ENCODE peak calls at places on chromosomes 12 and 14, in seven cellular contexts. One of them, this sample, is unnamed.

GRCh38 chr14:97056086-97056485 is 258.9 kb downstream of the VRK1 start:
- DNase-seq in left lung: no peak
- DNase-seq in naive thymus-derived CD4-positive, alpha-beta T cell: no peak
- DNase-seq in upper lobe of right lung: no peak
- DNase-seq in hepatocyte: no peak
- DNase-seq in psoas muscle: no peak
- DNase-seq in coronary artery: no peak
- DNase-seq in this sample: no peak

GRCh38 chr12:67919406-67919805 is 69.8 kb upstream of the IFNG-AS1 start:
- DNase-seq in left lung: no peak
- DNase-seq in naive thymus-derived CD4-positive, alpha-beta T cell: no peak
- DNase-seq in upper lobe of right lung: no peak
- DNase-seq in hepatocyte: no peak
- DNase-seq in psoas muscle: no peak
- DNase-seq in coronary artery: no peak
- DNase-seq in this sample: no peak

GRCh38 chr12:3604750-3605638 is 114.0 kb downstream of the PRMT8 start:
- DNase-seq in left lung: no peak
- DNase-seq in naive thymus-derived CD4-positive, alpha-beta T cell: no peak
- DNase-seq in upper lobe of right lung: peak
- DNase-seq in hepatocyte: no peak
- DNase-seq in psoas muscle: peak
- DNase-seq in coronary artery: no peak
- DNase-seq in this sample: peak

GRCh38 chr14:75566321-75566720 is 12.1 kb upstream of the FLVCR2 start:
- DNase-seq in left lung: no peak
- DNase-seq in naive thymus-derived CD4-positive, alpha-beta T cell: no peak
- DNase-seq in upper lobe of right lung: no peak
- DNase-seq in hepatocyte: peak
- DNase-seq in psoas muscle: no peak
- DNase-seq in coronary artery: no peak
- DNase-seq in this sample: no peak

GRCh38 chr12:57008113-57008687 is 1.9 kb upstream of the ZBTB39 start:
- DNase-seq in left lung: no peak
- DNase-seq in naive thymus-derived CD4-positive, alpha-beta T cell: no peak
- DNase-seq in upper lobe of right lung: no peak
- DNase-seq in hepatocyte: peak
- DNase-seq in psoas muscle: no peak
- DNase-seq in coronary artery: no peak
- DNase-seq in this sample: no peak

GRCh38 chr12:109535863-109536250 is 37.4 kb downstream of the MMAB start:
- DNase-seq in left lung: no peak
- DNase-seq in naive thymus-derived CD4-positive, alpha-beta T cell: no peak
- DNase-seq in upper lobe of right lung: no peak
- DNase-seq in hepatocyte: no peak
- DNase-seq in psoas muscle: no peak
- DNase-seq in coronary artery: no peak
- DNase-seq in this sample: no peak

GRCh38 chr14:62436256-62436655 is 609.0 kb downstream of the KCNH5 start:
- DNase-seq in left lung: no peak
- DNase-seq in naive thymus-derived CD4-positive, alpha-beta T cell: no peak
- DNase-seq in upper lobe of right lung: no peak
- DNase-seq in hepatocyte: peak
- DNase-seq in psoas muscle: no peak
- DNase-seq in coronary artery: no peak
- DNase-seq in this sample: no peak

GRCh38 chr12:15707516-15708199 is 81.5 kb downstream of the EPS8 start:
- DNase-seq in left lung: no peak
- DNase-seq in naive thymus-derived CD4-positive, alpha-beta T cell: no peak
- DNase-seq in upper lobe of right lung: no peak
- DNase-seq in hepatocyte: no peak
- DNase-seq in psoas muscle: no peak
- DNase-seq in coronary artery: no peak
- DNase-seq in this sample: no peak

GRCh38 chr12:128513831-128514230 is 246.9 kb downstream of the TMEM132C start:
- DNase-seq in left lung: no peak
- DNase-seq in naive thymus-derived CD4-positive, alpha-beta T cell: no peak
- DNase-seq in upper lobe of right lung: no peak
- DNase-seq in hepatocyte: no peak
- DNase-seq in psoas muscle: no peak
- DNase-seq in coronary artery: no peak
- DNase-seq in this sample: no peak

GRCh38 chr14:99671230-99672224 is 12.6 kb upstream of the CYP46A1 start:
- DNase-seq in left lung: no peak
- DNase-seq in naive thymus-derived CD4-positive, alpha-beta T cell: no peak
- DNase-seq in upper lobe of right lung: peak
- DNase-seq in hepatocyte: peak
- DNase-seq in psoas muscle: no peak
- DNase-seq in coronary artery: no peak
- DNase-seq in this sample: peak

GRCh38 chr12:116601524-116601923 is 42.3 kb downstream of the MAP1LC3B2 start:
- DNase-seq in left lung: no peak
- DNase-seq in naive thymus-derived CD4-positive, alpha-beta T cell: no peak
- DNase-seq in upper lobe of right lung: no peak
- DNase-seq in hepatocyte: no peak
- DNase-seq in psoas muscle: no peak
- DNase-seq in coronary artery: no peak
- DNase-seq in this sample: peak

GRCh38 chr14:79842270-79842669 is 369.0 kb downstream of the DIO2 start:
- DNase-seq in left lung: no peak
- DNase-seq in naive thymus-derived CD4-positive, alpha-beta T cell: no peak
- DNase-seq in upper lobe of right lung: no peak
- DNase-seq in hepatocyte: peak
- DNase-seq in psoas muscle: peak
- DNase-seq in coronary artery: peak
- DNase-seq in this sample: no peak

GRCh38 chr14:90513151-90514014 is 116.6 kb downstream of the CALM1 start:
- DNase-seq in left lung: peak
- DNase-seq in naive thymus-derived CD4-positive, alpha-beta T cell: no peak
- DNase-seq in upper lobe of right lung: peak
- DNase-seq in hepatocyte: peak
- DNase-seq in psoas muscle: no peak
- DNase-seq in coronary artery: no peak
- DNase-seq in this sample: peak

GRCh38 chr12:49975370-49975761 is 2.6 kb downstream of the AQP6 start:
- DNase-seq in left lung: no peak
- DNase-seq in naive thymus-derived CD4-positive, alpha-beta T cell: no peak
- DNase-seq in upper lobe of right lung: peak
- DNase-seq in hepatocyte: no peak
- DNase-seq in psoas muscle: no peak
- DNase-seq in coronary artery: no peak
- DNase-seq in this sample: peak

GRCh38 chr14:28759056-28759657 is 7.4 kb upstream of the FOXG1 start:
- DNase-seq in left lung: peak
- DNase-seq in naive thymus-derived CD4-positive, alpha-beta T cell: no peak
- DNase-seq in upper lobe of right lung: no peak
- DNase-seq in hepatocyte: no peak
- DNase-seq in psoas muscle: no peak
- DNase-seq in coronary artery: no peak
- DNase-seq in this sample: peak

DNA sequence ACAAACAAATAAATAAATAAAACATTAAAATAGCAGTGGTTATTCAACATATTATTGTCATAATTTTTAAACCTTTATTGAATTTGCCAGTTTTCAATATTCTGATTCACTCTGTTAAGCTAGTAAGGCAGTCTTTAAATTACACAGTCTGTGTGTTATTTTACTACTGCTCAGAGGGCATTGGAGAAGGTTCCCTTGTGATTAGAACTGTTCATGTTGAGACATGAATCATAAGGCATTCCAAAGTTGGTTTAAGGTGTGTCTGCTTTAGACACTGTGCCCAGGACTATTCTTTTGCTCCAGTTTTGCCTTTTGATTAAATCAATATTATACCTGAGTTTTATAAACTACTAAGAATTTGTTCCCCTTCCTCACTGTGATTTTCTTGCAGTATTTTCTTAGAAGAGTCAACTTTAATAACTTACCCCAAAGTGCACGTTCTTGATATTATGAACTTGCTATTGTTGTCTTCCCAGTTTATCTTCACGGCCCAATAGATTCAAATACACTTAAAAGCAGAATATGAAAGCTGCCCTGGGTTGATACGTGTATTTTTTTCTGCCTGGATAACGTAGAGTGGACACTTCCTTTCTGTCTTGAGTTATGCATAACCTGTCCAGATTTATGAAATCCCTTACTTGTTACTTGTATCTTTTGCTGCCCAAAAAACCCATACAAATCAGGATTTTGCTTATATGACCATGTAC is 105.3 kb upstream of the BCAT1 start:
- DNase-seq in left lung: no peak
- DNase-seq in naive thymus-derived CD4-positive, alpha-beta T cell: no peak
- DNase-seq in upper lobe of right lung: no peak
- DNase-seq in hepatocyte: no peak
- DNase-seq in psoas muscle: no peak
- DNase-seq in coronary artery: no peak
- DNase-seq in this sample: no peak
- H3K4me3 ChIP-seq in left lung: peak
- H3K4me3 ChIP-seq in naive thymus-derived CD4-positive, alpha-beta T cell: peak
- H3K4me3 ChIP-seq in upper lobe of right lung: peak
- H3K4me3 ChIP-seq in hepatocyte: no peak
- H3K4me3 ChIP-seq in psoas muscle: peak
- H3K4me3 ChIP-seq in coronary artery: peak
- H3K4me3 ChIP-seq in this sample: no peak

DNA sequence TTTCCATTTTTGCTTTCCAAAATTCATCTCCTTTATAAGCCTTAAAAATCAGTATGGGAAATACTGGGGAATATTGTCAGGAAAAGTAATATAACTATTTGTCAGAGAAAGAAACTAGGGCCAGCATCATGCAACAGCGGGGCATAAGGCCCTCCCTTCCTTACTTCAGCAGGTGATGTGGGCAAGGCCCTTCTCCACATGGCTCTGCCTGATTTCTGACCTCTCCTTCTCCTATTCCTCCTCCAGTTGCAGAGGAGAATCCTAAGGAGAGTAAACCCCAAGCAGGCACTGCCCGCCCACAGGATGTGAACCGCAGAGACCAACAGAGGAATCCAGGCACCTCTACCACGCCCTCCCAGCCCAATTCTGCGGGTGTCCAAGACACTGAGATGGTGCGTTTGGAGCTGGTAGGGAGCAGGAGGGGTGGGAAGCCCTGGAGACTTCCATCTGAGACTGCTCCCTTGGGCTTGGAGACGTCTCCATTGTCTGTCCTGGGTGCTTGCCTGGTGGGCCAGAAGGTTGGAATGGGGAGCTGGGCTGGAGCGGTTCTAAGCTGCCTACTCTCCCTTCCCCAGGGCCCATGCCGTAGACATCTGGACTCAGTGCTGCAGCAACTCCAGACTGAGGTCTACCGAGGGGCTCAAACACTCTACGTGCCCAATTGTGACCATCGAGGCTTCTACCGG is 2.7 kb upstream of the SOAT2 start:
- DNase-seq in left lung: no peak
- DNase-seq in naive thymus-derived CD4-positive, alpha-beta T cell: no peak
- DNase-seq in upper lobe of right lung: no peak
- DNase-seq in hepatocyte: no peak
- DNase-seq in psoas muscle: no peak
- DNase-seq in coronary artery: peak
- DNase-seq in this sample: peak
- H3K27ac ChIP-seq in left lung: no peak
- H3K27ac ChIP-seq in naive thymus-derived CD4-positive, alpha-beta T cell: no peak
- H3K27ac ChIP-seq in upper lobe of right lung: no peak
- H3K27ac ChIP-seq in hepatocyte: no peak
- H3K27ac ChIP-seq in psoas muscle: no peak
- H3K27ac ChIP-seq in coronary artery: no peak
- H3K27ac ChIP-seq in this sample: no peak

GRCh38 chr14:96037891-96038557 is 1.1 kb upstream of the C14orf132 start:
- DNase-seq in left lung: no peak
- DNase-seq in naive thymus-derived CD4-positive, alpha-beta T cell: no peak
- DNase-seq in upper lobe of right lung: peak
- DNase-seq in hepatocyte: no peak
- DNase-seq in psoas muscle: peak
- DNase-seq in coronary artery: peak
- DNase-seq in this sample: peak
- H3K4me3 ChIP-seq in left lung: no peak
- H3K4me3 ChIP-seq in naive thymus-derived CD4-positive, alpha-beta T cell: no peak
- H3K4me3 ChIP-seq in upper lobe of right lung: no peak
- H3K4me3 ChIP-seq in hepatocyte: no peak
- H3K4me3 ChIP-seq in psoas muscle: no peak
- H3K4me3 ChIP-seq in coronary artery: peak
- H3K4me3 ChIP-seq in this sample: no peak

DNA sequence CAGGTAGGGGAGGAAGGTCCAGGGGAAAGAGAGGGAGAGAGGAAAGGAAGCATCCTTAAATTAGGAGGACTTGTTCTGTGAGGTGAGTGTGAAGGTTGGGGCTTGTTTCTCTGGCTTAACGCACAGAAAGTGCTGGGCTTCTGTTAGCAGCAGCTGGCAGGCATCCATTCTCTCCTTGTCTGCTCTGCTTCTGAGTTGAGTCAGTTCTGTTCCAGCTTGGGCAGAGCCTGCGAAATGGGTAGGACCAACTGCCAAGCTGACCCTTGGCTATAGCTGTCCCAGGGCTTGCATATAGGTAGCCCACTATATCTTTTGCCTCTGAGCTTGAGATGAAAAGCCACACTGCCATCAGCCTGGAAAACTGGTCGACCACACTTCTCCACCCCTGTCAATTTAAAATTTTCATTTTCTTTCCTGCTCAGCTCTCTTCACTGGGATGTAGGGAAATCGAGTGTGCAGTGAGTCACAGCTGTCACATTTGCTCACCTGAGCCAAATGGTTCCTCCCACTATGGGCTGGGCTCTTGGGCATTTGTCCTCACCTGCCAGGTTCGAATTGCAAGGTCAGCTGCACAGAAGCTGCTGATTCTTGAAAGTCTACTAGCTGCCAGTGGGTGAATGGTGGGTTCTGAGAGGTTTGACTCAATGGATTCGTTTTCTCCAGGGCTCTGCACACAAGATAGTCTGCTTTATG is 256.4 kb upstream of the PWP1 start:
- DNase-seq in left lung: no peak
- DNase-seq in naive thymus-derived CD4-positive, alpha-beta T cell: no peak
- DNase-seq in upper lobe of right lung: no peak
- DNase-seq in hepatocyte: peak
- DNase-seq in psoas muscle: no peak
- DNase-seq in coronary artery: no peak
- DNase-seq in this sample: no peak
- H3K27ac ChIP-seq in left lung: no peak
- H3K27ac ChIP-seq in naive thymus-derived CD4-positive, alpha-beta T cell: no peak
- H3K27ac ChIP-seq in upper lobe of right lung: no peak
- H3K27ac ChIP-seq in hepatocyte: no peak
- H3K27ac ChIP-seq in psoas muscle: no peak
- H3K27ac ChIP-seq in coronary artery: no peak
- H3K27ac ChIP-seq in this sample: no peak